ENCODE peak calls at places on chromosomes 13 and 19, in five cellular contexts. G is cardiac fibroblast; A is nephron progenitor cell; J is activated CD8-positive, alpha-beta T cell treated with anti-CD3 and anti-CD28 coated beads for 36 hours; Q is brain microvascular endothelial cell. M is an unnamed sample.

GRCh38 chr19:30029721-30030510 is 87.9 kb downstream of the URI1 start:
- DNase-seq in G (peak), A (no peak), J (peak), Q (peak), M (no peak)

GRCh38 chr13:77919351-77920294 is 992 bp upstream of the EDNRB start:
- DNase-seq in G (peak), A (peak), J (peak), Q (peak), M (peak)

GRCh38 chr13:44869167-44869566 is 120.1 kb downstream of the NUFIP1 start:
- DNase-seq in G (no peak), A (no peak), J (no peak), Q (no peak), M (no peak)

GRCh38 chr13:108026671-108027410 is 188.5 kb downstream of the LIG4 start:
- DNase-seq in G (no peak), A (no peak), J (no peak), Q (no peak), M (no peak)

GRCh38 chr19:19185853-19186728 is 5.9 kb downstream of the BORCS8 start:
- DNase-seq in G (peak), A (peak), J (peak), Q (no peak), M (peak)

GRCh38 chr19:7783991-7784421 is 21.0 kb downstream of the CLEC4M start:
- DNase-seq in G (peak), A (no peak), J (no peak), Q (peak), M (no peak)

GRCh38 chr13:57611956-57612355 is 19.6 kb upstream of the PCDH17 start:
- DNase-seq in G (no peak), A (no peak), J (no peak), Q (no peak), M (no peak)

GRCh38 chr13:100842136-100842535 is 167.5 kb upstream of the TMTC4 start:
- DNase-seq in G (no peak), A (no peak), J (no peak), Q (no peak), M (no peak)

GRCh38 chr19:48321622-48322591 is 3.4 kb upstream of the EMP3 start:
- DNase-seq in G (peak), A (peak), J (peak), Q (peak), M (peak)

GRCh38 chr13:49553888-49554287 is 31.5 kb downstream of the RCBTB1 start:
- DNase-seq in G (no peak), A (no peak), J (no peak), Q (no peak), M (no peak)

GRCh38 chr13:27969866-27970229 is 733 bp upstream of the CDX2 start:
- DNase-seq in G (no peak), A (no peak), J (no peak), Q (no peak), M (no peak)

GRCh38 chr19:940591-941291 is 14.9 kb downstream of the ARID3A start:
- DNase-seq in G (no peak), A (no peak), J (peak), Q (no peak), M (no peak)

GRCh38 chr13:40116008-40116407 is 460.5 kb downstream of the COG6 start:
- DNase-seq in G (peak), A (no peak), J (peak), Q (peak), M (no peak)

GRCh38 chr13:98368019-98368418 is 190.9 kb upstream of the RNF113B start:
- DNase-seq in G (no peak), A (no peak), J (no peak), Q (no peak), M (no peak)

GRCh38 chr19:17580470-17581000 is 25.1 kb downstream of the COLGALT1 start:
- DNase-seq in G (no peak), A (no peak), J (no peak), Q (no peak), M (no peak)
- TF ChIP-seq CTCF in G (no peak), A (no peak), J (no peak), Q (peak), M (no peak)

GRCh38 chr13:25232937-25233515 is 54.3 kb downstream of the MTMR6 start:
- DNase-seq in G (peak), A (no peak), J (no peak), Q (no peak), M (no peak)
- TF ChIP-seq CTCF in G (peak), A (peak), J (peak), Q (peak), M (peak)

GRCh38 chr19:22935151-22935550 is 67.8 kb downstream of the ZNF728 start:
- DNase-seq in G (no peak), A (no peak), J (no peak), Q (no peak), M (no peak)
- TF ChIP-seq CTCF in G (no peak), A (no peak), J (no peak), Q (no peak), M (no peak)

DNA sequence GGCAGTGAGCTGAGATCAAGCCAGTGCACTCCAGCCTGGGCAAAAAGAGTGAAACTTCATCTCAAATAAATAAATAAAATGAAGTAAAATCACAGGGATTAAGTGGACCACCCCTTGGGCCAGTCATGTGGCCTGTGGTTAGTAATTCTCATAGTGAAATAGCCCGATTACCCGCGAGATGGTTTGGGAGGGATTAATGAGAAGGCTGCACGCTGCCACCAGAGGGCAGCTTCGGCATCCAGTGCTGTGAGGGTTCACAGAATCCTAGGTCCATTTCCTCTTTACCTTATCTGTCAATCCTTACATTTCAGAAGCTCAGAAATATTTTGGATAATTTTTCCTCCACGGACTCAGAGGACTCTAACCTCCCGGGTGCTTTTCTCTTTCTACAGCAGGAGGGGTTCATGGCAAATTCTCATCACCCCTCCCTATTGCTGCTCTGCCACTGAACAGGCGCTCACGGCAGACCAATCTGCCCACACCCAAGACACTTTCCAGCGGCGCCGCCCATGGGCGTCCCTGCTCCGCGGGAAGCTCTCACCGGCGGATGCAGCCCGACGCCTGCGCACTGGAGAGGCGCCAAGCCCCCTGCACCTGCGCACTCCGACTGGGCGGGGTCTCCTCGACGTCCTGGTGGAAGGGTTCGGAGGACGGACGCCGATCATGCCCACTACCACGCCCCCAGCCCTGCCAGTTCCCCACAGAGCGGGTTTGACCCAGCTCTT is 11.0 kb downstream of the ZNF835 start:
- DNase-seq in G (peak), A (no peak), J (peak), Q (no peak), M (no peak)
- TF ChIP-seq CTCF in G (peak), A (no peak), J (no peak), Q (no peak), M (no peak)

GRCh38 chr19:2089001-2089711 is 7.0 kb downstream of the MOB3A start:
- DNase-seq in G (peak), A (no peak), J (peak), Q (peak), M (no peak)
- TF ChIP-seq CTCF in G (no peak), A (no peak), J (no peak), Q (no peak), M (no peak)

DNA sequence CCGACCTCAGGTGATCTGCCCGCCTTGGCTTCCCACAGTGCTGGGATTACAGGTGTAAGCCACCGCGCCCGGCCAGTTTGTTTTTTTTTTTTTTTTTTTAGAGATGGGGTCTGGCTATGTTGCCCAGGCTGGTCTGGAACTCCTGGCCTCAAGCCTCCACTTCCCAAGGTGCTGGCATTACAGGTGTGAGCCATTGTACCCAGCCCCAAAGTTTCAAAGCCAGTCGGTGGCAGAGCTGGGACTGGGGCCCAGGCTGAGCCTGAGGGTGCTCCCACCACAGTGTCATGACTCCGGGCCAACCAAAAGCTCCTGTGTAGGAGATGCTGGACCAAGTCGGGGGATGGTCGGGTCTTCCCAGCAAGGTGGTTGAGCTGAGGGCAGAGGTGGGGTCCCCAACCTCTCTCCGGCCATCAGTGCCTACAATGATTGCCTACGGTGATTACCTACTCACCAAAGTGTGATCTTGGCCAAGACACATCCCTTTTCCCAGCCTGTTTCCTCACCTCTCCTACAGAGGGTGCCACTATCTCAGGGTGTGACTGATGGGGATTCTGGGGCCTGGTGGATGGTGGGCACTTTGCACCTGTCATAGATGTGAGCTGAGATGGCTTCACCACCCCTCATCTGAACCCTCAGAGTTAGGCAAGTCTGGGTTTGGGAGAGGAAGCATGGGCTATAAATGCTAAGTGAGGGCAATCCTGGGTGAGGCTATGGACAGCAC is 5.9 kb upstream of the SAMD1 start:
- DNase-seq in G (no peak), A (no peak), J (no peak), Q (no peak), M (no peak)
- TF ChIP-seq CTCF in G (no peak), A (no peak), J (no peak), Q (peak), M (no peak)

GRCh38 chr13:103238441-103238840 is 172.2 kb upstream of the SLC10A2 start:
- DNase-seq in G (no peak), A (no peak), J (no peak), Q (no peak), M (no peak)

DNA sequence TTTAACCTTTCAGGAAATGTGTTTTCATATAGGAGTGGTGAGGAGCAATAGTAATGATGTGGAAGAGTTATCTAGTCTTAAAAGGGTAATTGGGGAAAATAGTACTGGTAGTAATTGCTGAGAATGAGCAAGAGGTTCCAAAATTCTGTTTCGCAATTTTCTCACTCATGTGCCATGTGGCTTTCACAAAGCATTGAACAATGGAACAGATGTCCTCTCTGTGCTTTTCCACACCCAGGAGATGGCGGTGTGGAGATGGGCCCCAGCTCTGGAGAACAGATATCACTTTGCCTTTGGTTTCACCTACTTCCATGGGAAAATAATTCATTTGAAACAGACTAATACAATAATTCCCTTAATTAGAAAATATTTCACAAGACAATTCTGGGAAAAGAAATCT is 170.0 kb upstream of the SLC10A2 start:
- DNase-seq in G (peak), A (no peak), J (no peak), Q (peak), M (no peak)
- TF ChIP-seq CTCF in G (peak), A (no peak), J (no peak), Q (peak), M (no peak)

DNA sequence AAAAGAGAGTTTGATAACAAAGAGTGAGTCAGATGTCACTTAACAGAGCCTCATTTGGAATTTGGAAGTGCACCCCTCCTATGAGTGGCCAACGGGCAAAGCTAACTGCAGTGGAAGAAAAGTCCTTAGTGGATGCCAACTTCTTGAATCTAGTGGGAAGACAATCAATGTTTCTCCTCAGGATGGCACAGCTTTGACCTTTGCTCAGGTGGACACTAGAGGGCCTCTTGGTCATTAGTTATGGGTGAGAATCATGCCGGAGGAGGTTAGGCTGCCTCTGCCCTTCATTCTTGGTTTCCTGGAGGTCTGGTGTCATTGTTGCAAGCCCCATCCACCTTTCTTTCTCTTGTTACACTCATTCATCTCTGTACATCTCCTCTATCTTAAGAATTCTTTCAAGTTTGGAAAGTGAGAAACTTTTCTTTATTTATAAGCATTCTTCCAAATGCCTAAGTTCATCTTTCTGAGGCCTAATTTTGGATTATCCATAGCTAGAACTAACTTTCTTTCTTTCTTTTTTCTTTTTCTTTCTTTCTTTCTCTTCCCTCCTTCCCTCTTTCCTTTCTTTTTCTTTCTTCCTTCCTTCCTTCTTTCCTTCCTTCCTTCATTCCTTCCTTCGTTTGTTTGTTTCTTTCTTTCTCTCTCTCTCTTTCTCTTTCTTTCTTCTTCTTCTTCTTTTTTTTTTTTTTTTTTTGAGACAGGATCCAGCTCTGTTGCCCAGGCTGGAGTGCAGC is 327.2 kb upstream of the TSHZ3 start:
- DNase-seq in G (no peak), A (no peak), J (peak), Q (no peak), M (no peak)
- TF ChIP-seq CTCF in G (no peak), A (peak), J (peak), Q (no peak), M (peak)

GRCh38 chr13:47553329-47553977 is 447.6 kb downstream of the SUCLA2 start:
- DNase-seq in G (no peak), A (no peak), J (no peak), Q (no peak), M (no peak)
- TF ChIP-seq CTCF in G (no peak), A (no peak), J (no peak), Q (no peak), M (no peak)

M was measured in neural crest cell.